ENCODE peak calls at places on chromosome 12, in four cellular contexts. One of them, this sample, is unnamed.

GRCh38 chr12:112466835-112467234 is 48.1 kb downstream of the PTPN11 start:
- ATAC-seq in heart right ventricle: peak; percentile 63
- ATAC-seq in A549: no peak
- ATAC-seq in B cell: no peak
- ATAC-seq in this sample: no peak

GRCh38 chr12:123396543-123396942 is 12.6 kb downstream of the KMT5A start:
- ATAC-seq in heart right ventricle: no peak
- ATAC-seq in A549: no peak
- ATAC-seq in B cell: no peak
- ATAC-seq in this sample: no peak

GRCh38 chr12:101881228-101881627 is 3.8 kb downstream of the DRAM1 start:
- ATAC-seq in heart right ventricle: no peak
- ATAC-seq in A549: no peak
- ATAC-seq in B cell: no peak
- ATAC-seq in this sample: no peak

GRCh38 chr12:62933871-62934798 is 815 bp downstream of the PPM1H start:
- ATAC-seq in heart right ventricle: peak; percentile 75
- ATAC-seq in A549: peak; percentile 79
- ATAC-seq in B cell: no peak
- ATAC-seq in this sample: peak; percentile 60

GRCh38 chr12:113461666-113462065 is 10.0 kb downstream of the LHX5 start:
- ATAC-seq in heart right ventricle: no peak
- ATAC-seq in A549: no peak
- ATAC-seq in B cell: peak; percentile 14
- ATAC-seq in this sample: no peak

GRCh38 chr12:81942588-81942987 is 183.4 kb upstream of the PPFIA2 start:
- ATAC-seq in heart right ventricle: no peak
- ATAC-seq in A549: no peak
- ATAC-seq in B cell: no peak
- ATAC-seq in this sample: no peak

GRCh38 chr12:13178568-13179158 is 17.9 kb upstream of the EMP1 start:
- ATAC-seq in heart right ventricle: peak; percentile 76
- ATAC-seq in A549: no peak
- ATAC-seq in B cell: no peak
- ATAC-seq in this sample: peak; percentile 70

GRCh38 chr12:95970905-95971304 is 25.2 kb downstream of the HAL start:
- ATAC-seq in heart right ventricle: no peak
- ATAC-seq in A549: no peak
- ATAC-seq in B cell: no peak
- ATAC-seq in this sample: no peak

GRCh38 chr12:3250576-3250975 is 173.4 kb downstream of the TSPAN9 start:
- ATAC-seq in heart right ventricle: peak; percentile 57
- ATAC-seq in A549: no peak
- ATAC-seq in B cell: no peak
- ATAC-seq in this sample: no peak

GRCh38 chr12:26359576-26359975 is 164.2 kb downstream of the SSPN start:
- ATAC-seq in heart right ventricle: no peak
- ATAC-seq in A549: no peak
- ATAC-seq in B cell: no peak
- ATAC-seq in this sample: no peak

GRCh38 chr12:125983094-125983783 is 918.0 kb downstream of the AACS start:
- ATAC-seq in heart right ventricle: peak; percentile 35
- ATAC-seq in A549: peak; percentile 46
- ATAC-seq in B cell: no peak
- ATAC-seq in this sample: peak; percentile 79

GRCh38 chr12:122104844-122105243 is 26.3 kb downstream of the MLXIP start:
- ATAC-seq in heart right ventricle: peak; percentile 37
- ATAC-seq in A549: no peak
- ATAC-seq in B cell: no peak
- ATAC-seq in this sample: no peak

GRCh38 chr12:121337416-121337815 is 14.8 kb downstream of the ANAPC5 start:
- ATAC-seq in heart right ventricle: no peak
- ATAC-seq in A549: no peak
- ATAC-seq in B cell: no peak
- ATAC-seq in this sample: no peak

GRCh38 chr12:131211279-131211938 is 257.7 kb downstream of the ADGRD1 start:
- ATAC-seq in heart right ventricle: no peak
- ATAC-seq in A549: no peak
- ATAC-seq in B cell: no peak
- ATAC-seq in this sample: no peak

GRCh38 chr12:57864382-57864781 is 17.9 kb upstream of the CTDSP2 start:
- ATAC-seq in heart right ventricle: peak; percentile 17
- ATAC-seq in A549: peak; percentile 21
- ATAC-seq in B cell: no peak
- ATAC-seq in this sample: no peak

GRCh38 chr12:72278894-72279293 is 6.7 kb downstream of the TRHDE start:
- ATAC-seq in heart right ventricle: no peak
- ATAC-seq in A549: no peak
- ATAC-seq in B cell: no peak
- ATAC-seq in this sample: no peak

GRCh38 chr12:1575287-1575798 is 19.0 kb downstream of the FBXL14 start:
- ATAC-seq in heart right ventricle: peak; percentile 25
- ATAC-seq in A549: peak; percentile 30
- ATAC-seq in B cell: no peak
- ATAC-seq in this sample: peak; percentile 17

GRCh38 chr12:90909069-90909676 is 45.8 kb downstream of the CCER1 start:
- ATAC-seq in heart right ventricle: no peak
- ATAC-seq in A549: peak; percentile 74
- ATAC-seq in B cell: no peak
- ATAC-seq in this sample: no peak

GRCh38 chr12:88431245-88431644 is 149.0 kb downstream of the KITLG start:
- ATAC-seq in heart right ventricle: no peak
- ATAC-seq in A549: no peak
- ATAC-seq in B cell: no peak
- ATAC-seq in this sample: no peak

GRCh38 chr12:123120452-123121166 is 30.3 kb downstream of the PITPNM2 start:
- ATAC-seq in heart right ventricle: peak; percentile 34
- ATAC-seq in A549: peak; percentile 14
- ATAC-seq in B cell: peak; percentile 29
- ATAC-seq in this sample: no peak

GRCh38 chr12:76183459-76184186 is 99.1 kb upstream of the NAP1L1 start:
- ATAC-seq in heart right ventricle: no peak
- ATAC-seq in A549: peak; percentile 87
- ATAC-seq in B cell: no peak
- ATAC-seq in this sample: no peak

GRCh38 chr12:56040151-56040550 is 1.6 kb upstream of the RPS26 start:
- ATAC-seq in heart right ventricle: no peak
- ATAC-seq in A549: no peak
- ATAC-seq in B cell: no peak
- ATAC-seq in this sample: no peak

GRCh38 chr12:13950502-13950901 is 30.9 kb downstream of the GRIN2B start:
- ATAC-seq in heart right ventricle: no peak
- ATAC-seq in A549: peak; percentile 40
- ATAC-seq in B cell: no peak
- ATAC-seq in this sample: no peak

GRCh38 chr12:104702565-104703139 is 245.9 kb downstream of the CHST11 start:
- ATAC-seq in heart right ventricle: peak; percentile 54
- ATAC-seq in A549: no peak
- ATAC-seq in B cell: no peak
- ATAC-seq in this sample: peak; percentile 75

GRCh38 chr12:5661820-5662219 is 229.9 kb downstream of the NTF3 start:
- ATAC-seq in heart right ventricle: no peak
- ATAC-seq in A549: no peak
- ATAC-seq in B cell: no peak
- ATAC-seq in this sample: no peak

GRCh38 chr12:58081488-58081887 is 140.1 kb downstream of the ATP23 start:
- ATAC-seq in heart right ventricle: no peak
- ATAC-seq in A549: no peak
- ATAC-seq in B cell: no peak
- ATAC-seq in this sample: no peak

GRCh38 chr12:39623919-39624318 is 4.3 kb upstream of the ABCD2 start:
- ATAC-seq in heart right ventricle: no peak
- ATAC-seq in A549: no peak
- ATAC-seq in B cell: no peak
- ATAC-seq in this sample: no peak

GRCh38 chr12:39620664-39621658 is 1.4 kb upstream of the ABCD2 start:
- ATAC-seq in heart right ventricle: no peak
- ATAC-seq in A549: no peak
- ATAC-seq in B cell: no peak
- ATAC-seq in this sample: no peak

GRCh38 chr12:39619660-39620433 is at the start of gene ABCD2:
- ATAC-seq in heart right ventricle: peak; percentile 92
- ATAC-seq in A549: peak; percentile 97
- ATAC-seq in B cell: peak; percentile 85
- ATAC-seq in this sample: peak; percentile 93

GRCh38 chr12:39622306-39622705 is 2.7 kb upstream of the ABCD2 start:
- ATAC-seq in heart right ventricle: no peak
- ATAC-seq in A549: no peak
- ATAC-seq in B cell: no peak
- ATAC-seq in this sample: no peak

GRCh38 chr12:39621670-39622069 is 2.1 kb upstream of the ABCD2 start:
- ATAC-seq in heart right ventricle: no peak
- ATAC-seq in A549: no peak
- ATAC-seq in B cell: no peak
- ATAC-seq in this sample: no peak
- TF ChIP-seq CTCF in heart right ventricle: no peak
- TF ChIP-seq CTCF in A549: no peak
- TF ChIP-seq CTCF in B cell: no peak
- TF ChIP-seq CTCF in this sample: no peak

GRCh38 chr12:12081836-12082497 is 11.2 kb downstream of the BCL2L14 start:
- ATAC-seq in heart right ventricle: peak; percentile 93
- ATAC-seq in A549: peak; percentile 90
- ATAC-seq in B cell: no peak
- ATAC-seq in this sample: peak; percentile 51
- TF ChIP-seq CTCF in heart right ventricle: peak; percentile 60
- TF ChIP-seq CTCF in A549: peak; percentile 75
- TF ChIP-seq CTCF in B cell: no peak
- TF ChIP-seq CTCF in this sample: peak; percentile 32

GRCh38 chr12:6752181-6752930 is 585 bp downstream of the MLF2 start:
- ATAC-seq in heart right ventricle: peak; percentile 6
- ATAC-seq in A549: peak; percentile 48
- ATAC-seq in B cell: no peak
- ATAC-seq in this sample: no peak

GRCh38 chr12:6751767-6752166 is 1.2 kb downstream of the MLF2 start:
- ATAC-seq in heart right ventricle: no peak
- ATAC-seq in A549: no peak
- ATAC-seq in B cell: no peak
- ATAC-seq in this sample: no peak

GRCh38 chr12:6753772-6754356 is 923 bp upstream of the MLF2 start:
- ATAC-seq in heart right ventricle: no peak
- ATAC-seq in A549: no peak
- ATAC-seq in B cell: no peak
- ATAC-seq in this sample: no peak

GRCh38 chr12:6754406-6754805 is 1.5 kb upstream of the MLF2 start:
- ATAC-seq in heart right ventricle: no peak
- ATAC-seq in A549: no peak
- ATAC-seq in B cell: no peak
- ATAC-seq in this sample: no peak

GRCh38 chr12:6752931-6753771 is at the start of gene MLF2:
- ATAC-seq in heart right ventricle: peak; percentile 98
- ATAC-seq in A549: peak; percentile 94
- ATAC-seq in B cell: peak; percentile 87
- ATAC-seq in this sample: peak; percentile 97
- TF ChIP-seq CTCF in heart right ventricle: no peak
- TF ChIP-seq CTCF in A549: no peak
- TF ChIP-seq CTCF in B cell: peak; percentile 89
- TF ChIP-seq CTCF in this sample: peak; percentile 96

GRCh38 chr12:41466762-41467270 is 278.7 kb downstream of the PDZRN4 start:
- ATAC-seq in heart right ventricle: no peak
- ATAC-seq in A549: no peak
- ATAC-seq in B cell: no peak
- ATAC-seq in this sample: no peak
- TF ChIP-seq CTCF in heart right ventricle: no peak
- TF ChIP-seq CTCF in A549: no peak
- TF ChIP-seq CTCF in B cell: no peak
- TF ChIP-seq CTCF in this sample: no peak

DNA sequence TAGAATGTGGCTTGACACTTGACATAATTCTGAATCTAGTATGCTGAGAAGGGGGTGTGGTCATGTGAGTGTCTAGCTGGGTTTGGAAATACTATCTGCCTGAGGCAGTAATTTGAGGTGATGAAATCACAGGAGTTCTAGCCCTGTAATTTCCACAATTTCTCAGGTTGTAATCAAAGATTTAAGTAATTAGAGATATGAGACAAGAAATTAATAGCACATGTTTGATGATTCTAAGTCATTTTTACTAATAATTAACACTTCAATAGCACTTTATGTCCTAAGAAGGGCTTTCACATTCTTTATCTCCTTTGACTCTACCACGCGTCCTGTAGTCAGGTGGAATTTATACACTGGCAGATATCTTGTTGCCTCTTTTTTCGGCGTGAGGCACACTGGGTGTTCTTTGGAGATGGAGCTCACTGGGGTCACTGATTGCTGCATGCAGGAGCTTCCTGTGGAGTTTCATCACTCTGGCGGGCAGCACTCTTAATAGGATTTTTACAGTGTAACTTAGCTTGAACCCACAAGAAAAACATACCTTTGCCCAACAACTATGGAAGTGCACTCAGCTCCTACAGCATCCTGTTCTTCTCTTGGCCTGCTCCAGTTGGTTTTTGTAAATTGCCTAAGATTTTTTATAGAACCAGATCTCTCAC is 3.3 kb upstream of the AMIGO2 start:
- ATAC-seq in heart right ventricle: no peak
- ATAC-seq in A549: peak; percentile 7
- ATAC-seq in B cell: no peak
- ATAC-seq in this sample: peak; percentile 21
- TF ChIP-seq CTCF in heart right ventricle: no peak
- TF ChIP-seq CTCF in A549: no peak
- TF ChIP-seq CTCF in B cell: no peak
- TF ChIP-seq CTCF in this sample: no peak

GRCh38 chr12:69438539-69438938 is 31.6 kb upstream of the FRS2 start:
- ATAC-seq in heart right ventricle: no peak
- ATAC-seq in A549: no peak
- ATAC-seq in B cell: no peak
- ATAC-seq in this sample: no peak

GRCh38 chr12:69433653-69434052 is 36.5 kb upstream of the FRS2 start:
- ATAC-seq in heart right ventricle: no peak
- ATAC-seq in A549: no peak
- ATAC-seq in B cell: no peak
- ATAC-seq in this sample: no peak

GRCh38 chr12:69435644-69436043 is 34.5 kb upstream of the FRS2 start:
- ATAC-seq in heart right ventricle: no peak
- ATAC-seq in A549: no peak
- ATAC-seq in B cell: no peak
- ATAC-seq in this sample: no peak

GRCh38 chr12:69440016-69440415 is 30.2 kb upstream of the FRS2 start:
- ATAC-seq in heart right ventricle: no peak
- ATAC-seq in A549: no peak
- ATAC-seq in B cell: no peak
- ATAC-seq in this sample: no peak

DNA sequence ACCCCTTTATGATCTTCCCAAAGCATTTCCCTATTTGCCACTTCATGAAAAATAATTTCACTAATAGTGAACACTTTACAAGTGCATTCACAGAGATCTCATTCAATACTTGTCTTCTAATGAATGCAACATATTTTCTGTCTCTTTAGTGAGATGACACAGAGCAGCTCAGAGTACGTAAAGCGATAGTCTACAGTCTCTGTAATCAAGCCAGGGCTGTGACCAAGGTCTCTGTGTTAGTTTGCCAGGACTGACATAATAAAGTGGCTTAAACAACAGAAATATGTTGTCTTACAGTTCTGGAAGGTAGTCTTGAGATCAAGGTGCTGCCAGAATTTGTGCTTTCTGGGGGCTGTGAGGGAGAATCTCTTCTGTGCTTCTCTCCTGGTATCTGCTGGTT is 33.1 kb upstream of the FRS2 start:
- ATAC-seq in heart right ventricle: no peak
- ATAC-seq in A549: no peak
- ATAC-seq in B cell: no peak
- ATAC-seq in this sample: no peak
- TF ChIP-seq CTCF in heart right ventricle: no peak
- TF ChIP-seq CTCF in A549: no peak
- TF ChIP-seq CTCF in B cell: no peak
- TF ChIP-seq CTCF in this sample: no peak